ENCODE peak calls at places on chromosome 3, in eight cellular contexts. F is adrenal gland, X is Peyer's patch, Y is sigmoid colon, N is tibial nerve, K is GM12892, B is body of pancreas, M is uterus. H is an unnamed sample.

GRCh38 chr3:30504939-30505338 is 101.5 kb upstream of the TGFBR2 start:
- DNase-seq in F (no peak), X (no peak), Y (no peak), N (no peak), K (no peak), B (no peak), M (no peak), H (no peak)

GRCh38 chr3:170699158-170700053 is 113.5 kb upstream of the SLC7A14 start:
- DNase-seq in F (no peak), X (no peak), Y (no peak), N (no peak), K (no peak), B (peak), M (peak), H (peak)

GRCh38 chr3:170830580-170830979 is 39.4 kb downstream of the RPL22L1 start:
- DNase-seq in F (no peak), X (no peak), Y (no peak), N (no peak), K (no peak), B (no peak), M (no peak), H (no peak)

GRCh38 chr3:152717252-152717651 is 117.7 kb upstream of the P2RY1 start:
- DNase-seq in F (no peak), X (no peak), Y (no peak), N (no peak), K (no peak), B (no peak), M (no peak), H (no peak)

GRCh38 chr3:177262396-177262795 is 65.1 kb upstream of the TBL1XR1 start:
- DNase-seq in F (no peak), X (no peak), Y (no peak), N (no peak), K (no peak), B (no peak), M (no peak), H (no peak)

GRCh38 chr3:163785693-163786092 is 1292.6 kb downstream of the SI start:
- DNase-seq in F (no peak), X (no peak), Y (no peak), N (no peak), K (no peak), B (no peak), M (no peak), H (peak)

GRCh38 chr3:171192176-171192854 is 165.8 kb upstream of the SLC2A2 start:
- DNase-seq in F (no peak), X (no peak), Y (no peak), N (no peak), K (no peak), B (no peak), M (no peak), H (no peak)

GRCh38 chr3:178388473-178388872 is 147.8 kb upstream of the KCNMB2 start:
- DNase-seq in F (no peak), X (no peak), Y (no peak), N (no peak), K (no peak), B (no peak), M (no peak), H (no peak)

GRCh38 chr3:156497326-156497725 is 57.6 kb downstream of the SSR3 start:
- DNase-seq in F (no peak), X (no peak), Y (no peak), N (no peak), K (no peak), B (no peak), M (no peak), H (no peak)

GRCh38 chr3:55203006-55203405 is 275.1 kb upstream of the LRTM1 start:
- DNase-seq in F (no peak), X (no peak), Y (no peak), N (no peak), K (no peak), B (no peak), M (no peak), H (no peak)

GRCh38 chr3:97232635-97233034 is 418.2 kb downstream of the EPHA6 start:
- DNase-seq in F (no peak), X (no peak), Y (peak), N (no peak), K (no peak), B (peak), M (no peak), H (no peak)

GRCh38 chr3:21188459-21188858 is 562.6 kb downstream of the ZNF385D start:
- DNase-seq in F (no peak), X (no peak), Y (no peak), N (no peak), K (no peak), B (no peak), M (no peak), H (no peak)

GRCh38 chr3:124888482-124889441 is 1.6 kb upstream of the ITGB5 start:
- DNase-seq in F (no peak), X (no peak), Y (peak), N (no peak), K (no peak), B (no peak), M (no peak), H (no peak)

GRCh38 chr3:124886168-124887051 is 755 bp downstream of the ITGB5 start:
- DNase-seq in F (peak), X (peak), Y (peak), N (no peak), K (peak), B (peak), M (peak), H (peak)

GRCh38 chr3:124885466-124886167 is 1.5 kb downstream of the ITGB5 start:
- DNase-seq in F (no peak), X (no peak), Y (peak), N (no peak), K (no peak), B (no peak), M (no peak), H (no peak)

GRCh38 chr3:124887996-124888298 is 782 bp upstream of the ITGB5 start:
- DNase-seq in F (no peak), X (no peak), Y (no peak), N (no peak), K (no peak), B (no peak), M (no peak), H (no peak)

DNA sequence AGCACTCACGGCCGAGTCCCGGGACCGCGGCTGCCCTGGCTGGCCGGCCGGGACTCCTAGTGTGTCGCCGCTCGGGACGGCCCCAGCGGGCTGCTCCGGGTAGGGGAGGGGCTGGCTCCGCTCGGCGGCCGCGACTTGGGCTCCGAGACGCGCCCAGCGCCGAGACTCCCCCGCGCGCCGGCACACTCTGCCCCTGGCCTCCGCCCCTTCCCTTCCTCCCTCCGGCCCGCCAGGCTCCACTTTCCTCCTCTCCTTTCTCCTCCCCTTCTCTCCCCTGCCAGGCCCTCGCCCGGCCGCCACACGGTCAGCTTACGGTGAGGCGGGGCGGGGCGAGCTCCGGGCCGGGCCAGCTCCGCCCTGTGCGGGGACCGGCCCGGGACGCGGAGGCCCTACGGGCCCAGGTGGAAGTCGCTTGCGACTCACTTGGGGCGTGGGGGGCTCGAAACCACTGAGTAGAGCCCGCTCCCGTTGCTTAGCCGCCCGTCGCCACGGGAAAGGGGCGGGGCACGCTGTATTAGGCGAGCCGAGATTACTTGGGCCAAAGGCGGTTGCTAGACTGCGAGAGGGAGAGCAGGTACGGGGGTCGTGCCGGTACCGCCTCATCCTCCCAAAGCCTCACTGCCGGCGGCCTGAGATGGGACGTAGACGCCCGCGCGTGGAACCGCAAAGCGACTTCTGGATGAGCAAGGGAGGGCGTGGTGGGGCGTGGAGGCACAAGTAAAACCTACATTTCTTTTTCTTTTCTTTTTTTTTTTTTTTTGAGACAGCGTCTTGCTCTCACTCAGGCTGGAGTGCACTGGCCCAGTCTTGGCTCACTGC is at the start of gene ITGB5:
- DNase-seq in F (peak), X (peak), Y (peak), N (peak), K (peak), B (peak), M (peak), H (peak)
- TF ChIP-seq POLR2A in F (peak), X (peak), Y (peak), N (peak), K (no peak), B (peak), M (peak), H (no peak)

GRCh38 chr3:172749201-172749965 is 1.1 kb upstream of the ECT2 start:
- DNase-seq in F (no peak), X (no peak), Y (no peak), N (no peak), K (no peak), B (peak), M (peak), H (no peak)

GRCh38 chr3:172751188-172751571 is 654 bp downstream of the ECT2 start:
- DNase-seq in F (no peak), X (no peak), Y (no peak), N (no peak), K (peak), B (no peak), M (no peak), H (peak)

GRCh38 chr3:172750069-172750367 is 508 bp upstream of the ECT2 start:
- DNase-seq in F (no peak), X (no peak), Y (no peak), N (no peak), K (no peak), B (no peak), M (no peak), H (no peak)

GRCh38 chr3:172752651-172753050 is 2.1 kb downstream of the ECT2 start:
- DNase-seq in F (no peak), X (no peak), Y (no peak), N (no peak), K (no peak), B (no peak), M (no peak), H (no peak)

GRCh38 chr3:172750368-172751187 is at the start of gene ECT2:
- DNase-seq in F (peak), X (peak), Y (peak), N (peak), K (peak), B (peak), M (peak), H (peak)
- TF ChIP-seq POLR2A in F (no peak), X (no peak), Y (no peak), N (no peak), K (peak), B (peak), M (peak), H (no peak)

GRCh38 chr3:113247051-113247450 is 35.7 kb downstream of the BOC start:
- DNase-seq in F (no peak), X (no peak), Y (no peak), N (no peak), K (no peak), B (no peak), M (no peak), H (no peak)
- TF ChIP-seq POLR2A in F (no peak), X (no peak), Y (no peak), N (no peak), K (no peak), B (no peak), M (no peak), H (no peak)

GRCh38 chr3:129162729-129163579 is 2.1 kb upstream of the ISY1 start:
- DNase-seq in F (no peak), X (no peak), Y (no peak), N (no peak), K (no peak), B (no peak), M (no peak), H (no peak)
- TF ChIP-seq POLR2A in F (no peak), X (no peak), Y (no peak), N (no peak), K (no peak), B (no peak), M (no peak), H (no peak)

GRCh38 chr3:42651248-42652091 is 2.0 kb upstream of the ZBTB47 start:
- DNase-seq in F (no peak), X (no peak), Y (no peak), N (no peak), K (no peak), B (no peak), M (no peak), H (no peak)

GRCh38 chr3:42649783-42650182 is 3.7 kb upstream of the ZBTB47 start:
- DNase-seq in F (no peak), X (no peak), Y (no peak), N (no peak), K (no peak), B (no peak), M (no peak), H (no peak)

GRCh38 chr3:42649006-42649405 is 4.5 kb upstream of the ZBTB47 start:
- DNase-seq in F (no peak), X (no peak), Y (no peak), N (no peak), K (no peak), B (no peak), M (no peak), H (no peak)

GRCh38 chr3:42652251-42652610 is 1.3 kb upstream of the ZBTB47 start:
- DNase-seq in F (no peak), X (no peak), Y (no peak), N (no peak), K (no peak), B (no peak), M (no peak), H (no peak)

GRCh38 chr3:42647821-42648459 is 5.6 kb upstream of the ZBTB47 start:
- DNase-seq in F (no peak), X (no peak), Y (no peak), N (no peak), K (no peak), B (no peak), M (no peak), H (no peak)
- TF ChIP-seq POLR2A in F (no peak), X (no peak), Y (no peak), N (no peak), K (no peak), B (no peak), M (no peak), H (no peak)